ENCODE peak calls at places on chromosomes 13 and 19, in five cellular contexts. D, G, U, K and I are unnamed samples.

GRCh38 chr13:80473695-80474094 is 132.8 kb upstream of the SPRY2 start:
- DNase-seq in G (no peak), D (no peak), K (no peak), U (no peak), I (no peak)

GRCh38 chr19:56112313-56112709 is 8.8 kb downstream of the ZNF787 start:
- DNase-seq in D (no peak), U (no peak), K (no peak), G (no peak), I (no peak)

GRCh38 chr19:4939466-4939865 is 29.4 kb upstream of the KDM4B start:
- DNase-seq in K (no peak), U (no peak), D (no peak), G (no peak), I (no peak)

GRCh38 chr19:41083516-41083915 is 4.7 kb upstream of the CYP2A13 start:
- DNase-seq in U (no peak), G (no peak), D (no peak), K (no peak), I (no peak)

GRCh38 chr19:45577111-45577905 is 7.3 kb downstream of the OPA3 start:
- DNase-seq in D (no peak), K (no peak), U (no peak), G (no peak), I (no peak)

GRCh38 chr19:28426110-28426901 is 786.6 kb downstream of the UQCRFS1 start:
- DNase-seq in U (no peak), K (no peak), G (no peak), D (no peak), I (no peak)

GRCh38 chr13:78193853-78194252 is 275.2 kb upstream of the EDNRB start:
- DNase-seq in K (no peak), U (no peak), D (no peak), G (no peak), I (no peak)

GRCh38 chr13:109243311-109243951 is 543.0 kb downstream of the IRS2 start:
- DNase-seq in K (no peak), D (no peak), U (no peak), G (no peak), I (no peak)

GRCh38 chr19:49766938-49767315 is at the start of gene AP2A1:
- DNase-seq in U (no peak), G (no peak), D (no peak), K (no peak), I (no peak)

GRCh38 chr19:39832341-39833083 is 1.4 kb downstream of the DYRK1B start:
- DNase-seq in G (no peak), U (no peak), D (no peak), K (no peak), I (no peak)

GRCh38 chr13:56166864-56167263 is 973.9 kb upstream of the PRR20A start:
- DNase-seq in K (no peak), D (no peak), G (no peak), U (no peak), I (no peak)

GRCh38 chr19:42601811-42602443 is 7.2 kb upstream of the CEACAM8 start:
- DNase-seq in D (peak), G (no peak), U (peak), K (peak), I (no peak)

GRCh38 chr13:113990321-113990837 is 16.5 kb upstream of the C13orf46 start:
- DNase-seq in D (no peak), K (peak), U (no peak), G (no peak), I (no peak)

GRCh38 chr13:86892330-86892729 is 778.8 kb upstream of the SLITRK5 start:
- DNase-seq in D (no peak), G (no peak), K (no peak), U (no peak), I (no peak)

GRCh38 chr19:4971424-4971793 is 2.5 kb downstream of the KDM4B start:
- DNase-seq in K (peak), U (peak), G (peak), D (peak), I (no peak)

GRCh38 chr13:48494874-48495273 is 38.0 kb downstream of the RCBTB2 start:
- DNase-seq in U (no peak), K (no peak), D (no peak), G (no peak), I (no peak)

GRCh38 chr13:110546933-110547332 is 14.6 kb downstream of the RAB20 start:
- DNase-seq in D (no peak), G (no peak), U (no peak), K (no peak), I (no peak)

GRCh38 chr13:75180805-75181455 is 301.0 kb downstream of the TBC1D4 start:
- DNase-seq in G (no peak), U (no peak), K (no peak), D (no peak), I (no peak)

GRCh38 chr13:106464076-106464475 is 71.4 kb downstream of the EFNB2 start:
- DNase-seq in G (no peak), U (no peak), D (peak), K (no peak), I (no peak)

GRCh38 chr13:28991764-28992163 is 171.6 kb downstream of the MTUS2 start:
- DNase-seq in D (no peak), G (no peak), U (no peak), K (no peak), I (no peak)

GRCh38 chr19:18159810-18160209 is 6.8 kb downstream of the PIK3R2 start:
- DNase-seq in D (no peak), U (no peak), K (no peak), G (no peak), I (no peak)